ENCODE peak calls at places on chromosomes 16 and 17, in eight cellular contexts. One of them, this sample, is unnamed.

GRCh38 chr16:11570258-11570657 is 16.5 kb downstream of the LITAF start:
- DNase-seq in ELR: no peak
- DNase-seq in stimulated activated naive CD4-positive, alpha-beta T cell: no peak
- DNase-seq in AG09319: no peak
- DNase-seq in DND-41: no peak
- DNase-seq in cerebellum: no peak
- DNase-seq in ACHN: no peak
- DNase-seq in cardiac fibroblast: no peak
- DNase-seq in this sample: no peak

GRCh38 chr16:24848065-24848464 is 2.3 kb downstream of the SLC5A11 start:
- DNase-seq in DND-41: no peak
- DNase-seq in stimulated activated naive CD4-positive, alpha-beta T cell: no peak
- DNase-seq in cardiac fibroblast: peak; percentile 61
- DNase-seq in AG09319: no peak
- DNase-seq in ELR: peak; percentile 89
- DNase-seq in cerebellum: no peak
- DNase-seq in ACHN: peak; percentile 32
- DNase-seq in this sample: peak; percentile 39

GRCh38 chr16:4306439-4307214 is 9.2 kb upstream of the GLIS2 start:
- DNase-seq in cardiac fibroblast: no peak
- DNase-seq in cerebellum: no peak
- DNase-seq in ELR: no peak
- DNase-seq in DND-41: peak; percentile 59
- DNase-seq in ACHN: no peak
- DNase-seq in stimulated activated naive CD4-positive, alpha-beta T cell: peak; percentile 31
- DNase-seq in AG09319: no peak
- DNase-seq in this sample: no peak

GRCh38 chr16:9151597-9151996 is 60.2 kb downstream of the HAPSTR1 start:
- DNase-seq in cerebellum: no peak
- DNase-seq in ACHN: no peak
- DNase-seq in stimulated activated naive CD4-positive, alpha-beta T cell: no peak
- DNase-seq in DND-41: no peak
- DNase-seq in ELR: peak; percentile 68
- DNase-seq in AG09319: no peak
- DNase-seq in cardiac fibroblast: no peak
- DNase-seq in this sample: no peak

GRCh38 chr17:47797797-47798196 is 23.8 kb downstream of the OSBPL7 start:
- DNase-seq in ACHN: no peak
- DNase-seq in stimulated activated naive CD4-positive, alpha-beta T cell: no peak
- DNase-seq in AG09319: no peak
- DNase-seq in DND-41: peak; percentile 17
- DNase-seq in cerebellum: no peak
- DNase-seq in cardiac fibroblast: no peak
- DNase-seq in ELR: peak; percentile 25
- DNase-seq in this sample: no peak

GRCh38 chr16:19655242-19655777 is 62.7 kb downstream of the KNOP1 start:
- DNase-seq in cerebellum: no peak
- DNase-seq in ACHN: no peak
- DNase-seq in DND-41: no peak
- DNase-seq in ELR: no peak
- DNase-seq in stimulated activated naive CD4-positive, alpha-beta T cell: no peak
- DNase-seq in cardiac fibroblast: no peak
- DNase-seq in AG09319: no peak
- DNase-seq in this sample: no peak

GRCh38 chr17:81927653-81928496 is at the start of gene MAFG:
- DNase-seq in DND-41: peak; percentile 91
- DNase-seq in cerebellum: peak; percentile 97
- DNase-seq in AG09319: peak; percentile 88
- DNase-seq in ELR: peak; percentile 97
- DNase-seq in cardiac fibroblast: peak; percentile 97
- DNase-seq in ACHN: peak; percentile 94
- DNase-seq in stimulated activated naive CD4-positive, alpha-beta T cell: peak; percentile 84
- DNase-seq in this sample: peak; percentile 66

GRCh38 chr17:8438441-8438840 is 2.8 kb downstream of the NDEL1 start:
- DNase-seq in stimulated activated naive CD4-positive, alpha-beta T cell: no peak
- DNase-seq in cerebellum: no peak
- DNase-seq in cardiac fibroblast: no peak
- DNase-seq in ACHN: no peak
- DNase-seq in AG09319: no peak
- DNase-seq in ELR: no peak
- DNase-seq in DND-41: no peak
- DNase-seq in this sample: no peak

GRCh38 chr17:2084129-2084765 is 29.3 kb downstream of the HIC1 start:
- DNase-seq in cardiac fibroblast: peak; percentile 62
- DNase-seq in DND-41: no peak
- DNase-seq in ELR: peak; percentile 92
- DNase-seq in AG09319: no peak
- DNase-seq in cerebellum: no peak
- DNase-seq in ACHN: no peak
- DNase-seq in stimulated activated naive CD4-positive, alpha-beta T cell: no peak
- DNase-seq in this sample: no peak

GRCh38 chr17:32970281-32970680 is 21.4 kb upstream of the SPACA3 start:
- DNase-seq in stimulated activated naive CD4-positive, alpha-beta T cell: no peak
- DNase-seq in ELR: no peak
- DNase-seq in AG09319: no peak
- DNase-seq in cardiac fibroblast: no peak
- DNase-seq in cerebellum: no peak
- DNase-seq in ACHN: no peak
- DNase-seq in DND-41: no peak
- DNase-seq in this sample: no peak

GRCh38 chr16:49698416-49698815 is 157.5 kb downstream of the ZNF423 start:
- DNase-seq in cerebellum: no peak
- DNase-seq in ELR: no peak
- DNase-seq in stimulated activated naive CD4-positive, alpha-beta T cell: no peak
- DNase-seq in ACHN: no peak
- DNase-seq in cardiac fibroblast: peak; percentile 56
- DNase-seq in AG09319: no peak
- DNase-seq in DND-41: no peak
- DNase-seq in this sample: no peak

GRCh38 chr17:19448341-19449268 is 37.6 kb downstream of the RNF112 start:
- DNase-seq in cardiac fibroblast: peak; percentile 99
- DNase-seq in stimulated activated naive CD4-positive, alpha-beta T cell: no peak
- DNase-seq in cerebellum: no peak
- DNase-seq in AG09319: peak; percentile 82
- DNase-seq in ACHN: peak; percentile 69
- DNase-seq in DND-41: no peak
- DNase-seq in ELR: peak; percentile 92
- DNase-seq in this sample: peak; percentile 99

GRCh38 chr16:84451781-84452180 is 52.7 kb downstream of the MEAK7 start:
- DNase-seq in DND-41: no peak
- DNase-seq in stimulated activated naive CD4-positive, alpha-beta T cell: no peak
- DNase-seq in cardiac fibroblast: no peak
- DNase-seq in ACHN: no peak
- DNase-seq in AG09319: no peak
- DNase-seq in ELR: no peak
- DNase-seq in cerebellum: no peak
- DNase-seq in this sample: no peak

GRCh38 chr17:35520043-35520442 is 17.4 kb downstream of the SLFN12L start:
- DNase-seq in DND-41: no peak
- DNase-seq in ACHN: no peak
- DNase-seq in cardiac fibroblast: no peak
- DNase-seq in AG09319: no peak
- DNase-seq in stimulated activated naive CD4-positive, alpha-beta T cell: no peak
- DNase-seq in cerebellum: no peak
- DNase-seq in ELR: no peak
- DNase-seq in this sample: no peak

GRCh38 chr17:47895254-47895855 is 681 bp upstream of the SP2 start:
- DNase-seq in ELR: peak; percentile 47
- DNase-seq in cerebellum: no peak
- DNase-seq in cardiac fibroblast: peak; percentile 51
- DNase-seq in DND-41: no peak
- DNase-seq in AG09319: no peak
- DNase-seq in ACHN: peak; percentile 47
- DNase-seq in stimulated activated naive CD4-positive, alpha-beta T cell: no peak
- DNase-seq in this sample: no peak

GRCh38 chr16:80024443-80024842 is 423.9 kb upstream of the MAF start:
- DNase-seq in cerebellum: no peak
- DNase-seq in ACHN: no peak
- DNase-seq in stimulated activated naive CD4-positive, alpha-beta T cell: no peak
- DNase-seq in cardiac fibroblast: no peak
- DNase-seq in DND-41: no peak
- DNase-seq in AG09319: no peak
- DNase-seq in ELR: no peak
- DNase-seq in this sample: no peak

GRCh38 chr17:33091271-33091670 is 99.6 kb downstream of the SPACA3 start:
- DNase-seq in AG09319: no peak
- DNase-seq in DND-41: no peak
- DNase-seq in ELR: no peak
- DNase-seq in cardiac fibroblast: no peak
- DNase-seq in ACHN: no peak
- DNase-seq in stimulated activated naive CD4-positive, alpha-beta T cell: no peak
- DNase-seq in cerebellum: no peak
- DNase-seq in this sample: no peak

GRCh38 chr16:68833251-68833650 is 10.1 kb upstream of the TANGO6 start:
- DNase-seq in ACHN: no peak
- DNase-seq in cerebellum: no peak
- DNase-seq in DND-41: no peak
- DNase-seq in ELR: no peak
- DNase-seq in AG09319: no peak
- DNase-seq in stimulated activated naive CD4-positive, alpha-beta T cell: no peak
- DNase-seq in cardiac fibroblast: no peak
- DNase-seq in this sample: no peak

GRCh38 chr17:31466096-31466495 is 74.6 kb downstream of the RAB11FIP4 start:
- DNase-seq in cerebellum: no peak
- DNase-seq in DND-41: no peak
- DNase-seq in ACHN: no peak
- DNase-seq in ELR: no peak
- DNase-seq in cardiac fibroblast: no peak
- DNase-seq in AG09319: no peak
- DNase-seq in stimulated activated naive CD4-positive, alpha-beta T cell: no peak
- DNase-seq in this sample: no peak

GRCh38 chr16:50244504-50245416 is 21.6 kb upstream of the ADCY7 start:
- DNase-seq in cardiac fibroblast: no peak
- DNase-seq in stimulated activated naive CD4-positive, alpha-beta T cell: no peak
- DNase-seq in AG09319: no peak
- DNase-seq in ACHN: no peak
- DNase-seq in ELR: peak; percentile 73
- DNase-seq in cerebellum: no peak
- DNase-seq in DND-41: no peak
- DNase-seq in this sample: no peak

GRCh38 chr17:2436516-2436915 is 35.7 kb upstream of the MNT start:
- DNase-seq in ELR: no peak
- DNase-seq in AG09319: no peak
- DNase-seq in DND-41: no peak
- DNase-seq in stimulated activated naive CD4-positive, alpha-beta T cell: no peak
- DNase-seq in cardiac fibroblast: no peak
- DNase-seq in cerebellum: no peak
- DNase-seq in ACHN: no peak
- DNase-seq in this sample: no peak

GRCh38 chr17:13562271-13562800 is 39.4 kb downstream of the HS3ST3A1 start:
- DNase-seq in ELR: peak; percentile 95
- DNase-seq in DND-41: no peak
- DNase-seq in cerebellum: no peak
- DNase-seq in AG09319: no peak
- DNase-seq in stimulated activated naive CD4-positive, alpha-beta T cell: no peak
- DNase-seq in ACHN: peak; percentile 98
- DNase-seq in cardiac fibroblast: no peak
- DNase-seq in this sample: no peak

GRCh38 chr17:81731271-81731670 is 19.2 kb downstream of the SLC25A10 start:
- DNase-seq in cerebellum: no peak
- DNase-seq in AG09319: no peak
- DNase-seq in ACHN: no peak
- DNase-seq in stimulated activated naive CD4-positive, alpha-beta T cell: no peak
- DNase-seq in DND-41: no peak
- DNase-seq in cardiac fibroblast: peak; percentile 34
- DNase-seq in ELR: peak; percentile 45
- DNase-seq in this sample: peak; percentile 77

GRCh38 chr17:12231027-12231682 is 210.5 kb downstream of the MAP2K4 start:
- DNase-seq in ELR: peak; percentile 31
- DNase-seq in DND-41: no peak
- DNase-seq in AG09319: no peak
- DNase-seq in ACHN: no peak
- DNase-seq in cerebellum: no peak
- DNase-seq in cardiac fibroblast: no peak
- DNase-seq in stimulated activated naive CD4-positive, alpha-beta T cell: no peak
- DNase-seq in this sample: no peak

GRCh38 chr17:14373587-14374259 is 72.8 kb downstream of the HS3ST3B1 start:
- DNase-seq in cardiac fibroblast: peak; percentile 23
- DNase-seq in ACHN: peak; percentile 15
- DNase-seq in ELR: peak; percentile 29
- DNase-seq in stimulated activated naive CD4-positive, alpha-beta T cell: no peak
- DNase-seq in cerebellum: no peak
- DNase-seq in DND-41: no peak
- DNase-seq in AG09319: no peak
- DNase-seq in this sample: no peak

GRCh38 chr16:73846292-73846849 is 450.2 kb upstream of the PSMD7 start:
- DNase-seq in cardiac fibroblast: no peak
- DNase-seq in DND-41: no peak
- DNase-seq in AG09319: no peak
- DNase-seq in ACHN: no peak
- DNase-seq in ELR: no peak
- DNase-seq in stimulated activated naive CD4-positive, alpha-beta T cell: no peak
- DNase-seq in cerebellum: no peak
- DNase-seq in this sample: no peak

GRCh38 chr16:4846503-4846900 is 586 bp downstream of the GLYR1 start:
- DNase-seq in cardiac fibroblast: peak; percentile 61
- DNase-seq in stimulated activated naive CD4-positive, alpha-beta T cell: no peak
- DNase-seq in ELR: peak; percentile 64
- DNase-seq in AG09319: no peak
- DNase-seq in cerebellum: no peak
- DNase-seq in ACHN: peak; percentile 69
- DNase-seq in DND-41: peak; percentile 20
- DNase-seq in this sample: no peak

GRCh38 chr16:85077039-85077438 is 35.2 kb downstream of the CIBAR2 start:
- DNase-seq in stimulated activated naive CD4-positive, alpha-beta T cell: no peak
- DNase-seq in ACHN: no peak
- DNase-seq in DND-41: no peak
- DNase-seq in cardiac fibroblast: no peak
- DNase-seq in cerebellum: no peak
- DNase-seq in AG09319: no peak
- DNase-seq in ELR: no peak
- DNase-seq in this sample: no peak

GRCh38 chr17:1989135-1989534 is 36.0 kb downstream of the RTN4RL1 start:
- DNase-seq in cardiac fibroblast: peak; percentile 80
- DNase-seq in DND-41: no peak
- DNase-seq in cerebellum: no peak
- DNase-seq in AG09319: peak; percentile 59
- DNase-seq in stimulated activated naive CD4-positive, alpha-beta T cell: no peak
- DNase-seq in ACHN: peak; percentile 24
- DNase-seq in ELR: peak; percentile 97
- DNase-seq in this sample: no peak

GRCh38 chr16:89386337-89386736 is 104.0 kb downstream of the ANKRD11 start:
- DNase-seq in ACHN: no peak
- DNase-seq in ELR: no peak
- DNase-seq in stimulated activated naive CD4-positive, alpha-beta T cell: no peak
- DNase-seq in cardiac fibroblast: no peak
- DNase-seq in AG09319: no peak
- DNase-seq in DND-41: no peak
- DNase-seq in cerebellum: no peak
- DNase-seq in this sample: no peak

GRCh38 chr16:30805370-30806169 is 18.6 kb upstream of the ZNF629 start:
- DNase-seq in ELR: peak; percentile 84
- DNase-seq in stimulated activated naive CD4-positive, alpha-beta T cell: peak; percentile 45
- DNase-seq in AG09319: peak; percentile 45
- DNase-seq in cardiac fibroblast: peak; percentile 87
- DNase-seq in DND-41: no peak
- DNase-seq in cerebellum: peak; percentile 94
- DNase-seq in ACHN: peak; percentile 85
- DNase-seq in this sample: peak; percentile 36

GRCh38 chr17:76740329-76741118 is 2.6 kb downstream of the MFSD11 start:
- DNase-seq in ACHN: no peak
- DNase-seq in DND-41: no peak
- DNase-seq in cerebellum: no peak
- DNase-seq in ELR: no peak
- DNase-seq in AG09319: no peak
- DNase-seq in cardiac fibroblast: peak; percentile 75
- DNase-seq in stimulated activated naive CD4-positive, alpha-beta T cell: no peak
- DNase-seq in this sample: peak; percentile 90

GRCh38 chr17:48624544-48625501 is 1.3 kb downstream of the HOXB9 start:
- DNase-seq in cerebellum: no peak
- DNase-seq in ACHN: peak; percentile 62
- DNase-seq in cardiac fibroblast: no peak
- DNase-seq in stimulated activated naive CD4-positive, alpha-beta T cell: no peak
- DNase-seq in ELR: no peak
- DNase-seq in AG09319: no peak
- DNase-seq in DND-41: no peak
- DNase-seq in this sample: no peak

GRCh38 chr17:7885357-7886226 is 3.0 kb upstream of the CHD3 start:
- DNase-seq in ACHN: peak; percentile 38
- DNase-seq in ELR: peak; percentile 59
- DNase-seq in cerebellum: peak; percentile 41
- DNase-seq in DND-41: peak; percentile 35
- DNase-seq in cardiac fibroblast: peak; percentile 38
- DNase-seq in AG09319: no peak
- DNase-seq in stimulated activated naive CD4-positive, alpha-beta T cell: no peak
- DNase-seq in this sample: no peak

This sample was measured in retinal pigment epithelial cell.